ENCODE peak calls at places on chromosome X, in six cellular contexts. H is effector memory CD8-positive, alpha-beta T cell; A is activated CD4-positive, alpha-beta T cell treated with anti-CD3 and anti-CD28 coated beads, Interleukin-2, amount 10 ng/mL, durations not matched to agents 7 days and 5 days; Y is RWPE1; Z is GM23338; J is skeletal muscle cell. O is an unnamed sample.

GRCh38 chrX:7270018-7270417 is 122.1 kb upstream of the PUDP start:
- DNase-seq in H (no peak), A (no peak), Y (no peak), Z (no peak), J (no peak), O (peak; percentile 28)

GRCh38 chrX:46326161-46326560 is 219.1 kb downstream of the ZNF674 start:
- DNase-seq in H (no peak), A (no peak), Y (no peak), Z (peak; percentile 31), J (no peak), O (peak; percentile 49)

GRCh38 chrX:119755981-119756533 is 2.3 kb upstream of the SOWAHD start:
- DNase-seq in H (peak; percentile 31), A (peak; percentile 80), Y (no peak), Z (no peak), J (no peak), O (no peak)

GRCh38 chrX:2464677-2465166 is 36.1 kb downstream of the DHRSX start:
- DNase-seq in H (no peak), A (no peak), Y (no peak), Z (peak; percentile 61), J (no peak), O (no peak)

GRCh38 chrX:19225906-19226305 is 103.6 kb upstream of the ADGRG2 start:
- DNase-seq in H (no peak), A (no peak), Y (peak; percentile 10), Z (peak; percentile 43), J (no peak), O (peak; percentile 33)

GRCh38 chrX:133676344-133677122 is 261.2 kb upstream of the GPC4 start:
- DNase-seq in H (no peak), A (no peak), Y (no peak), Z (no peak), J (no peak), O (no peak)

GRCh38 chrX:95728446-95728845 is 956.2 kb upstream of the DIAPH2 start:
- DNase-seq in H (no peak), A (no peak), Y (no peak), Z (no peak), J (no peak), O (no peak)

GRCh38 chrX:123424546-123424945 is 240.5 kb downstream of the GRIA3 start:
- DNase-seq in H (no peak), A (no peak), Y (no peak), Z (no peak), J (peak; percentile 37), O (peak; percentile 45)

GRCh38 chrX:79094075-79094832 is 50.2 kb upstream of the GPR174 start:
- DNase-seq in H (no peak), A (no peak), Y (no peak), Z (no peak), J (no peak), O (no peak)

GRCh38 chrX:10099411-10099810 is 57.4 kb upstream of the CLCN4 start:
- DNase-seq in H (no peak), A (no peak), Y (no peak), Z (no peak), J (no peak), O (no peak)

GRCh38 chrX:151765026-151765425 is 30.5 kb downstream of the CNGA2 start:
- DNase-seq in H (no peak), A (no peak), Y (no peak), Z (no peak), J (no peak), O (no peak)

GRCh38 chrX:97315939-97316338 is 432.2 kb downstream of the RPA4 start:
- DNase-seq in H (no peak), A (no peak), Y (no peak), Z (peak; percentile 55), J (no peak), O (peak; percentile 9)

GRCh38 chrX:1450381-1451161 is 2.1 kb downstream of the ASMTL start:
- DNase-seq in H (no peak), A (peak; percentile 7), Y (no peak), Z (no peak), J (no peak), O (no peak)

GRCh38 chrX:47802589-47802988 is 34.1 kb upstream of the ZNF81 start:
- DNase-seq in H (no peak), A (no peak), Y (peak; percentile 11), Z (no peak), J (no peak), O (peak; percentile 16)

GRCh38 chrX:95427389-95427788 is 1257.3 kb upstream of the DIAPH2 start:
- DNase-seq in H (no peak), A (no peak), Y (peak; percentile 1), Z (no peak), J (peak; percentile 1), O (peak; percentile 88)

GRCh38 chrX:72201836-72202536 is 20.4 kb downstream of the PIN4 start:
- DNase-seq in H (no peak), A (no peak), Y (peak; percentile 21), Z (no peak), J (peak; percentile 31), O (peak; percentile 42)

GRCh38 chrX:46554942-46555341 is 9.7 kb upstream of the ZNF674 start:
- DNase-seq in H (no peak), A (no peak), Y (no peak), Z (no peak), J (no peak), O (no peak)

GRCh38 chrX:47247206-47247998 is 14.6 kb downstream of the USP11 start:
- DNase-seq in H (no peak), A (no peak), Y (no peak), Z (no peak), J (peak; percentile 58), O (no peak)

GRCh38 chrX:104122829-104123228 is 10.5 kb downstream of the ZCCHC18 start:
- DNase-seq in H (no peak), A (peak; percentile 10), Y (no peak), Z (no peak), J (no peak), O (no peak)

GRCh38 chrX:40773809-40774208 is 38.5 kb upstream of the MED14 start:
- DNase-seq in H (no peak), A (no peak), Y (no peak), Z (no peak), J (no peak), O (peak; percentile 43)

GRCh38 chrX:38816158-38816557 is 14.9 kb downstream of the MID1IP1 start:
- DNase-seq in H (no peak), A (peak; percentile 61), Y (no peak), Z (no peak), J (no peak), O (no peak)

GRCh38 chrX:24229967-24230366 is 80.4 kb downstream of the ZFX start:
- DNase-seq in H (no peak), A (no peak), Y (no peak), Z (no peak), J (peak; percentile 14), O (no peak)

O was measured in MCF 10A.